ENCODE peak calls at places on chromosomes 3 and 15, in six cellular contexts. One of them, this sample, is unnamed.

GRCh38 chr3:141644931-141645330 is 93.2 kb upstream of the RNF7 start:
- DNase-seq in adrenal gland: peak; percentile 88
- DNase-seq in left lung: peak; percentile 96
- DNase-seq in CD8-positive, alpha-beta memory T cell: peak; percentile 32
- DNase-seq in fibroblast of lung: peak; percentile 39
- DNase-seq in CD4-positive, alpha-beta memory T cell: peak; percentile 49
- DNase-seq in this sample: peak; percentile 65

GRCh38 chr15:99408236-99409096 is 157.2 kb downstream of the LRRC28 start:
- DNase-seq in CD8-positive, alpha-beta memory T cell: no peak
- DNase-seq in adrenal gland: peak; percentile 41
- DNase-seq in fibroblast of lung: peak; percentile 96
- DNase-seq in CD4-positive, alpha-beta memory T cell: no peak
- DNase-seq in left lung: no peak
- DNase-seq in this sample: no peak

GRCh38 chr3:141454906-141455602 is 31.8 kb upstream of the RASA2 start:
- DNase-seq in CD4-positive, alpha-beta memory T cell: peak; percentile 62
- DNase-seq in CD8-positive, alpha-beta memory T cell: peak; percentile 58
- DNase-seq in adrenal gland: no peak
- DNase-seq in left lung: no peak
- DNase-seq in fibroblast of lung: peak; percentile 83
- DNase-seq in this sample: peak; percentile 74

GRCh38 chr3:138438896-138439295 is 4.5 kb downstream of the ESYT3 start:
- DNase-seq in left lung: no peak
- DNase-seq in adrenal gland: no peak
- DNase-seq in CD8-positive, alpha-beta memory T cell: no peak
- DNase-seq in fibroblast of lung: no peak
- DNase-seq in CD4-positive, alpha-beta memory T cell: no peak
- DNase-seq in this sample: no peak

GRCh38 chr3:177429772-177430171 is 232.5 kb upstream of the TBL1XR1 start:
- DNase-seq in adrenal gland: no peak
- DNase-seq in fibroblast of lung: no peak
- DNase-seq in CD8-positive, alpha-beta memory T cell: no peak
- DNase-seq in left lung: no peak
- DNase-seq in CD4-positive, alpha-beta memory T cell: no peak
- DNase-seq in this sample: no peak

GRCh38 chr15:48370460-48370859 is 39.2 kb downstream of the DUT start:
- DNase-seq in fibroblast of lung: peak; percentile 94
- DNase-seq in CD4-positive, alpha-beta memory T cell: no peak
- DNase-seq in CD8-positive, alpha-beta memory T cell: no peak
- DNase-seq in left lung: no peak
- DNase-seq in adrenal gland: no peak
- DNase-seq in this sample: no peak

GRCh38 chr3:69212411-69213160 is 90.2 kb upstream of the LMOD3 start:
- DNase-seq in adrenal gland: no peak
- DNase-seq in CD4-positive, alpha-beta memory T cell: no peak
- DNase-seq in fibroblast of lung: peak; percentile 87
- DNase-seq in CD8-positive, alpha-beta memory T cell: no peak
- DNase-seq in left lung: no peak
- DNase-seq in this sample: no peak

GRCh38 chr3:101676219-101676764 is 640 bp downstream of the ZBTB11 start:
- DNase-seq in fibroblast of lung: peak; percentile 96
- DNase-seq in CD8-positive, alpha-beta memory T cell: peak; percentile 97
- DNase-seq in left lung: peak; percentile 99
- DNase-seq in adrenal gland: peak; percentile 96
- DNase-seq in CD4-positive, alpha-beta memory T cell: peak; percentile 94
- DNase-seq in this sample: peak; percentile 98

GRCh38 chr3:99741588-99741987 is 76.1 kb upstream of the CMSS1 start:
- DNase-seq in CD4-positive, alpha-beta memory T cell: no peak
- DNase-seq in adrenal gland: no peak
- DNase-seq in fibroblast of lung: no peak
- DNase-seq in left lung: no peak
- DNase-seq in CD8-positive, alpha-beta memory T cell: no peak
- DNase-seq in this sample: no peak

GRCh38 chr3:45841380-45841700 is 579 bp downstream of the LZTFL1 start:
- DNase-seq in CD4-positive, alpha-beta memory T cell: no peak
- DNase-seq in fibroblast of lung: peak; percentile 37
- DNase-seq in CD8-positive, alpha-beta memory T cell: no peak
- DNase-seq in left lung: peak; percentile 81
- DNase-seq in adrenal gland: no peak
- DNase-seq in this sample: peak; percentile 41

GRCh38 chr3:184619348-184619747 is 57.8 kb downstream of the EPHB3 start:
- DNase-seq in CD8-positive, alpha-beta memory T cell: peak; percentile 39
- DNase-seq in CD4-positive, alpha-beta memory T cell: no peak
- DNase-seq in left lung: no peak
- DNase-seq in adrenal gland: no peak
- DNase-seq in fibroblast of lung: no peak
- DNase-seq in this sample: no peak

GRCh38 chr3:5567113-5567512 is 379.6 kb downstream of the EDEM1 start:
- DNase-seq in adrenal gland: no peak
- DNase-seq in left lung: no peak
- DNase-seq in CD8-positive, alpha-beta memory T cell: no peak
- DNase-seq in fibroblast of lung: no peak
- DNase-seq in CD4-positive, alpha-beta memory T cell: no peak
- DNase-seq in this sample: no peak

GRCh38 chr15:80587816-80588456 is 107.2 kb upstream of the ABHD17C start:
- DNase-seq in fibroblast of lung: peak; percentile 78
- DNase-seq in CD8-positive, alpha-beta memory T cell: no peak
- DNase-seq in CD4-positive, alpha-beta memory T cell: no peak
- DNase-seq in left lung: no peak
- DNase-seq in adrenal gland: no peak
- DNase-seq in this sample: no peak

GRCh38 chr3:179071161-179071568 is 444 bp downstream of the ZMAT3 start:
- DNase-seq in fibroblast of lung: peak; percentile 71
- DNase-seq in CD8-positive, alpha-beta memory T cell: no peak
- DNase-seq in adrenal gland: peak; percentile 35
- DNase-seq in CD4-positive, alpha-beta memory T cell: peak; percentile 57
- DNase-seq in left lung: no peak
- DNase-seq in this sample: no peak

GRCh38 chr15:92324036-92324963 is 69.4 kb upstream of the ST8SIA2 start:
- DNase-seq in adrenal gland: no peak
- DNase-seq in CD4-positive, alpha-beta memory T cell: no peak
- DNase-seq in fibroblast of lung: no peak
- DNase-seq in left lung: no peak
- DNase-seq in CD8-positive, alpha-beta memory T cell: no peak
- DNase-seq in this sample: no peak

GRCh38 chr15:25186906-25187645 is 232.3 kb downstream of the SNRPN start:
- DNase-seq in CD8-positive, alpha-beta memory T cell: no peak
- DNase-seq in CD4-positive, alpha-beta memory T cell: no peak
- DNase-seq in left lung: peak; percentile 56
- DNase-seq in fibroblast of lung: no peak
- DNase-seq in adrenal gland: no peak
- DNase-seq in this sample: no peak

GRCh38 chr15:73305331-73306211 is 63.2 kb downstream of the HCN4 start:
- DNase-seq in adrenal gland: peak; percentile 36
- DNase-seq in CD8-positive, alpha-beta memory T cell: no peak
- DNase-seq in left lung: no peak
- DNase-seq in CD4-positive, alpha-beta memory T cell: peak; percentile 9
- DNase-seq in fibroblast of lung: peak; percentile 60
- DNase-seq in this sample: peak; percentile 83

GRCh38 chr3:155070932-155071387 is 9.2 kb upstream of the MME start:
- DNase-seq in fibroblast of lung: peak; percentile 93
- DNase-seq in CD8-positive, alpha-beta memory T cell: no peak
- DNase-seq in adrenal gland: no peak
- DNase-seq in left lung: no peak
- DNase-seq in CD4-positive, alpha-beta memory T cell: no peak
- DNase-seq in this sample: no peak

GRCh38 chr3:128449111-128449638 is 17.5 kb downstream of the DNAJB8 start:
- DNase-seq in CD8-positive, alpha-beta memory T cell: no peak
- DNase-seq in fibroblast of lung: no peak
- DNase-seq in left lung: peak; percentile 40
- DNase-seq in CD4-positive, alpha-beta memory T cell: no peak
- DNase-seq in adrenal gland: no peak
- DNase-seq in this sample: no peak

GRCh38 chr15:64692166-64692565 is 83.2 kb downstream of the RBPMS2 start:
- DNase-seq in fibroblast of lung: no peak
- DNase-seq in CD4-positive, alpha-beta memory T cell: no peak
- DNase-seq in CD8-positive, alpha-beta memory T cell: no peak
- DNase-seq in adrenal gland: peak; percentile 52
- DNase-seq in left lung: no peak
- DNase-seq in this sample: no peak

GRCh38 chr15:74387141-74387541 is 19.7 kb upstream of the CYP11A1 start:
- DNase-seq in adrenal gland: no peak
- DNase-seq in fibroblast of lung: no peak
- DNase-seq in CD4-positive, alpha-beta memory T cell: no peak
- DNase-seq in left lung: peak; percentile 65
- DNase-seq in CD8-positive, alpha-beta memory T cell: no peak
- DNase-seq in this sample: no peak

GRCh38 chr15:53295574-53295973 is 463.9 kb downstream of the WDR72 start:
- DNase-seq in CD8-positive, alpha-beta memory T cell: no peak
- DNase-seq in adrenal gland: no peak
- DNase-seq in fibroblast of lung: no peak
- DNase-seq in left lung: no peak
- DNase-seq in CD4-positive, alpha-beta memory T cell: no peak
- DNase-seq in this sample: no peak

GRCh38 chr3:155525324-155525833 is 219.5 kb downstream of the PLCH1 start:
- DNase-seq in adrenal gland: no peak
- DNase-seq in CD4-positive, alpha-beta memory T cell: no peak
- DNase-seq in fibroblast of lung: no peak
- DNase-seq in CD8-positive, alpha-beta memory T cell: no peak
- DNase-seq in left lung: no peak
- DNase-seq in this sample: no peak

GRCh38 chr3:43770426-43771103 is 79.8 kb downstream of the ABHD5 start:
- DNase-seq in CD8-positive, alpha-beta memory T cell: peak; percentile 4
- DNase-seq in fibroblast of lung: peak; percentile 52
- DNase-seq in left lung: no peak
- DNase-seq in CD4-positive, alpha-beta memory T cell: peak; percentile 26
- DNase-seq in adrenal gland: peak; percentile 98
- DNase-seq in this sample: no peak

GRCh38 chr3:127654374-127654773 is 18.4 kb upstream of the ABTB1 start:
- DNase-seq in left lung: no peak
- DNase-seq in fibroblast of lung: no peak
- DNase-seq in adrenal gland: no peak
- DNase-seq in CD4-positive, alpha-beta memory T cell: no peak
- DNase-seq in CD8-positive, alpha-beta memory T cell: no peak
- DNase-seq in this sample: no peak

DNA sequence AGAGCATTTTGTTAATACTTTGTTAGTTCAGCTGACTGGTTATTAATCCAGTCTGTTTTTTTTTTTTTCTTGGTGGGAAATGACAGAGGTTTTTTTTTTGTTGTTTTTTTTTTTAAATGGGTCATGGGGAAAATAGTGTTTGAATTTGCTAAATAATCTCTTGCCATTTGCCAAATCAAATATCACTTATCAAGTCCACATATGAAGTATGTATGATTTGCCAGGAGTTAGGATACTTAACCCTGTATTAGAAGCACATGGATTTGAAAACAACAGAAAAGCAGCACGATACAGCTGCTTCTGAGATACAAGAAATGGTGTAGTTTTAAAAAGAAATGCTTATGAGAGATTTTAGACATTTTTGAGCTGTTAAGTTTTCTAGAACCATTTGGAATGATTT is 21.6 kb downstream of the P2RY14 start:
- DNase-seq in CD4-positive, alpha-beta memory T cell: no peak
- DNase-seq in CD8-positive, alpha-beta memory T cell: no peak
- DNase-seq in adrenal gland: no peak
- DNase-seq in left lung: no peak
- DNase-seq in fibroblast of lung: no peak
- DNase-seq in this sample: no peak
- H3K4me1 ChIP-seq in CD4-positive, alpha-beta memory T cell: no peaks in the 10 kb centered on the region
- H3K4me1 ChIP-seq in CD8-positive, alpha-beta memory T cell: no peaks in the 10 kb centered on the region
- H3K4me1 ChIP-seq in adrenal gland: no peaks in the 10 kb centered on the region
- H3K4me1 ChIP-seq in left lung: no peaks in the 10 kb centered on the region
- H3K4me1 ChIP-seq in fibroblast of lung: no peaks in the 10 kb centered on the region
- H3K4me1 ChIP-seq in this sample: peaks cover 11% of the 10 kb centered on the region

DNA sequence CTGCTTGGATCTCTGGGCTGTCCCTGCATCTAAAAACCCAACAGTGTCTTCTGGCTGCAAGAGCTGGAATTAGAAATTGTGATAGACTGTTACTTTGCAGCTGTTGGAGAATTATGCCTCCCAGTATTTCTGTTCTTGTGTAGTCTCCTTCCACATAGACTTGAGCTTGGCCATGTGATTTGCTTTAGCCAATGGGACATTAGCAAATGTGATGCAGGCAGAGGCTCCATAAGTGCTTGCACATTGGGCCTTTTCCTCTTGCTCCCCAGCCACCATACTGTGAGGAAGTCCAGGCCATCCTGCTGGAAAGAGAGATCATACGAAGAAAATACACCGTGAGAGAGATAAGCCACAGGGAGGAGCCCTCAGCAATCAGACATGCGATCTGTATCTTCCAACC is 33.8 kb upstream of the RASGRF1 start:
- DNase-seq in CD4-positive, alpha-beta memory T cell: no peak
- DNase-seq in left lung: no peak
- DNase-seq in adrenal gland: no peak
- DNase-seq in CD8-positive, alpha-beta memory T cell: no peak
- DNase-seq in fibroblast of lung: no peak
- DNase-seq in this sample: no peak
- H3K4me1 ChIP-seq in CD4-positive, alpha-beta memory T cell: no peaks in the 10 kb centered on the region
- H3K4me1 ChIP-seq in left lung: no peaks in the 10 kb centered on the region
- H3K4me1 ChIP-seq in adrenal gland: no peaks in the 10 kb centered on the region
- H3K4me1 ChIP-seq in CD8-positive, alpha-beta memory T cell: no peaks in the 10 kb centered on the region
- H3K4me1 ChIP-seq in fibroblast of lung: no peaks in the 10 kb centered on the region
- H3K4me1 ChIP-seq in this sample: no peaks in the 10 kb centered on the region

DNA sequence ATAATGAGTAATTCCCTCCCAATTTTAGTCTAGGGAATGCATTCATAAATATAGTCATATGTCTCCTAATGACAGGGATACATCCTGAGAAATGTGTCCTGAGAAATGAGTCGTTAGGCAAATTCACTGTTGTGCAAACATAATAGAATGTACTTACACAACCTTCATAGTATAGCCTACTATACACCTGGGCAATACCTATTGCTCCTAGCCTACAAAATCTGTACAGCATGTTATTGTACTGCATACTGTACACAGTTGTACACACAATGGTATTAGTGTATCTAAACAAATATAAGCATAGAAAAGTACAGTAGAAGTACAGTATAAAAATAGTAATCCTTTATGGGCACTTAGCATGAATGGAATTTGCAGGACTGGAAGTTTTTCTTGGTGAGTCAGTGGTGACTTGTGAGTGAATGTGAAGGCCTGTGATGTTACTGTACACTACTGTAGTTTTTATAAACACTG is 6.6 kb downstream of the DTWD1 start:
- DNase-seq in adrenal gland: no peak
- DNase-seq in CD8-positive, alpha-beta memory T cell: no peak
- DNase-seq in CD4-positive, alpha-beta memory T cell: no peak
- DNase-seq in left lung: no peak
- DNase-seq in fibroblast of lung: peak; percentile 96
- DNase-seq in this sample: no peak
- H3K4me1 ChIP-seq in adrenal gland: no peaks in the 10 kb centered on the region
- H3K4me1 ChIP-seq in CD8-positive, alpha-beta memory T cell: no peaks in the 10 kb centered on the region
- H3K4me1 ChIP-seq in CD4-positive, alpha-beta memory T cell: peaks cover 4% of the 10 kb centered on the region
- H3K4me1 ChIP-seq in left lung: no peaks in the 10 kb centered on the region
- H3K4me1 ChIP-seq in fibroblast of lung: peaks cover 9% of the 10 kb centered on the region
- H3K4me1 ChIP-seq in this sample: peaks cover 25% of the 10 kb centered on the region

GRCh38 chr3:13020159-13020558 is 53.1 kb downstream of the IQSEC1 start:
- DNase-seq in left lung: no peak
- DNase-seq in fibroblast of lung: no peak
- DNase-seq in adrenal gland: no peak
- DNase-seq in CD8-positive, alpha-beta memory T cell: no peak
- DNase-seq in CD4-positive, alpha-beta memory T cell: no peak
- DNase-seq in this sample: no peak

GRCh38 chr3:13022348-13023250 is 50.6 kb downstream of the IQSEC1 start:
- DNase-seq in CD8-positive, alpha-beta memory T cell: no peak
- DNase-seq in fibroblast of lung: peak; percentile 94
- DNase-seq in left lung: peak; percentile 84
- DNase-seq in adrenal gland: peak; percentile 95
- DNase-seq in CD4-positive, alpha-beta memory T cell: no peak
- DNase-seq in this sample: peak; percentile 87

GRCh38 chr3:13023251-13024055 is 49.8 kb downstream of the IQSEC1 start:
- DNase-seq in CD4-positive, alpha-beta memory T cell: no peak
- DNase-seq in left lung: no peak
- DNase-seq in CD8-positive, alpha-beta memory T cell: no peak
- DNase-seq in adrenal gland: no peak
- DNase-seq in fibroblast of lung: no peak
- DNase-seq in this sample: no peak

GRCh38 chr3:13021141-13021933 is 51.9 kb downstream of the IQSEC1 start:
- DNase-seq in CD4-positive, alpha-beta memory T cell: no peak
- DNase-seq in CD8-positive, alpha-beta memory T cell: no peak
- DNase-seq in adrenal gland: no peak
- DNase-seq in left lung: no peak
- DNase-seq in fibroblast of lung: no peak
- DNase-seq in this sample: no peak

GRCh38 chr3:13021934-13022265 is 51.3 kb downstream of the IQSEC1 start:
- DNase-seq in fibroblast of lung: no peak
- DNase-seq in CD8-positive, alpha-beta memory T cell: no peak
- DNase-seq in left lung: no peak
- DNase-seq in CD4-positive, alpha-beta memory T cell: no peak
- DNase-seq in adrenal gland: no peak
- DNase-seq in this sample: no peak
- H3K4me1 ChIP-seq in fibroblast of lung: peaks cover 19% of the 10 kb centered on the region
- H3K4me1 ChIP-seq in CD8-positive, alpha-beta memory T cell: peaks cover 4% of the 10 kb centered on the region
- H3K4me1 ChIP-seq in left lung: peaks cover 12% of the 10 kb centered on the region
- H3K4me1 ChIP-seq in CD4-positive, alpha-beta memory T cell: peaks cover 7% of the 10 kb centered on the region
- H3K4me1 ChIP-seq in adrenal gland: peaks cover 55% of the 10 kb centered on the region
- H3K4me1 ChIP-seq in this sample: peaks cover 67% of the 10 kb centered on the region